ENCODE peak calls at places on chromosome 15, in four cellular contexts. F, E, W and D are unnamed samples.

GRCh38 chr15:60507596-60508424 is 28.9 kb upstream of the ICE2 start:
- DNase-seq in E (peak; percentile 52), W (no peak), F (no peak), D (peak; percentile 75)

GRCh38 chr15:77768107-77768506 is 135.4 kb upstream of the LINGO1 start:
- DNase-seq in F (no peak), E (no peak), W (no peak), D (no peak)

GRCh38 chr15:33810083-33810595 is 158.2 kb upstream of the CHRM5 start:
- DNase-seq in E (no peak), F (no peak), W (no peak), D (no peak)

GRCh38 chr15:77568960-77569646 is 63.6 kb downstream of the LINGO1 start:
- DNase-seq in E (no peak), F (peak; percentile 74), W (no peak), D (no peak)

GRCh38 chr15:50883903-50884302 is 24.6 kb upstream of the AP4E1 start:
- DNase-seq in F (no peak), E (no peak), W (no peak), D (peak; percentile 67)

GRCh38 chr15:101646652-101647051 is 5.5 kb downstream of the TM2D3 start:
- DNase-seq in E (no peak), W (no peak), F (no peak), D (no peak)

GRCh38 chr15:60385620-60386552 is 11.9 kb downstream of the ANXA2 start:
- DNase-seq in F (no peak), E (no peak), W (no peak), D (no peak)

GRCh38 chr15:52642386-52643361 is 36.5 kb downstream of the ATOSA start:
- DNase-seq in W (no peak), E (no peak), F (no peak), D (no peak)

GRCh38 chr15:29568840-29569532 is 253.3 kb downstream of the TJP1 start:
- DNase-seq in W (peak; percentile 76), E (peak; percentile 64), F (peak; percentile 64), D (peak; percentile 57)

GRCh38 chr15:62515696-62516395 is 350.8 kb upstream of the C2CD4B start:
- DNase-seq in F (no peak), E (no peak), W (no peak), D (no peak)

GRCh38 chr15:67550522-67550921 is 8.0 kb downstream of the MAP2K5 start:
- DNase-seq in W (no peak), F (no peak), E (no peak), D (no peak)

GRCh38 chr15:67547836-67548531 is 5.5 kb downstream of the MAP2K5 start:
- DNase-seq in F (no peak), W (no peak), E (no peak), D (no peak)

GRCh38 chr15:67548532-67548852 is 6.0 kb downstream of the MAP2K5 start:
- DNase-seq in E (no peak), F (no peak), W (no peak), D (no peak)

GRCh38 chr15:67549736-67550135 is 7.2 kb downstream of the MAP2K5 start:
- DNase-seq in W (no peak), E (no peak), F (no peak), D (no peak)

DNA sequence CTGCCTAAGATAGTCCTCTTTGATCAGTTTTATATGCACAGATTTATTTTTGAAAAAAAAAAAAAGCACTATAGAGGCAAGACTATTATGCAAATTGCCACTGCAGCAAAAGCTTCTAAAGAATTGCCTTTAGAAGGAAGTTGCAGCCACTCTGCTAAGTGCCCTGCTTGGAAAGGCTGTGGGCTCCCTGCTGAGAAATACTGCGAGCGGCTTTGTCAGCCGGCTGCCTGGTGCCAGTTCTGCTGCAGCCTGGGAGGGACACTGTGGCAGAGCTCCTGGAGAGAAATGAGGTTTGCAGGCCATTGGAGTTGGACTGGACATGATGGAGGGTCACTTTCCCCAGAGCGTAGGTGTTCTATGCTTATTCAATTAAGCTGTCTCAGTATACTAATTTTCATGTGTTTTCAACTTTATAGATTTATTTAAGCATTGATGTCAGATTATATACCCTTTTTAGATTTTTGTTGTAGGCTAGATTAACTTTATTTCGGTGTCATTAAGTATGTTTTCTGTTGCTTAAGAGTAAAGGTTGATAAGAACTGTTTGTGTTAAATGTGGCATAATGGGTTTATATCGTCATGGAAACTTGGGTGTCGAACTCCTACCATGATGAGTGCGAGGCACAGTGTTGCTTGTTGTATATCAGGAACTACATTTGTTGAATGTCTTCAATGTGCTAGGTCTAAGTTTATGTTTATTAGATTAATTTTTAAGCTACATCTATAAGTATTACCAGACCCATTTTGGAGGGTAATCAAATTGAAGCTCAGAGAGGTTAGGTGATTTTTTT is 6.6 kb downstream of the MAP2K5 start:
- DNase-seq in F (no peak), E (peak; percentile 57), W (peak; percentile 55), D (no peak)
- H3K4me3 ChIP-seq in F (no peak overlapping the region), E (no peak overlapping the region), W (no peak overlapping the region), D (no peak overlapping the region)

GRCh38 chr15:81265256-81265943 is 58.5 kb downstream of the STARD5 start:
- DNase-seq in W (no peak), E (no peak), F (no peak), D (no peak)
- H3K4me3 ChIP-seq in W (no peak overlapping the region), E (no peak overlapping the region), F (no peak overlapping the region), D (no peak overlapping the region)

DNA sequence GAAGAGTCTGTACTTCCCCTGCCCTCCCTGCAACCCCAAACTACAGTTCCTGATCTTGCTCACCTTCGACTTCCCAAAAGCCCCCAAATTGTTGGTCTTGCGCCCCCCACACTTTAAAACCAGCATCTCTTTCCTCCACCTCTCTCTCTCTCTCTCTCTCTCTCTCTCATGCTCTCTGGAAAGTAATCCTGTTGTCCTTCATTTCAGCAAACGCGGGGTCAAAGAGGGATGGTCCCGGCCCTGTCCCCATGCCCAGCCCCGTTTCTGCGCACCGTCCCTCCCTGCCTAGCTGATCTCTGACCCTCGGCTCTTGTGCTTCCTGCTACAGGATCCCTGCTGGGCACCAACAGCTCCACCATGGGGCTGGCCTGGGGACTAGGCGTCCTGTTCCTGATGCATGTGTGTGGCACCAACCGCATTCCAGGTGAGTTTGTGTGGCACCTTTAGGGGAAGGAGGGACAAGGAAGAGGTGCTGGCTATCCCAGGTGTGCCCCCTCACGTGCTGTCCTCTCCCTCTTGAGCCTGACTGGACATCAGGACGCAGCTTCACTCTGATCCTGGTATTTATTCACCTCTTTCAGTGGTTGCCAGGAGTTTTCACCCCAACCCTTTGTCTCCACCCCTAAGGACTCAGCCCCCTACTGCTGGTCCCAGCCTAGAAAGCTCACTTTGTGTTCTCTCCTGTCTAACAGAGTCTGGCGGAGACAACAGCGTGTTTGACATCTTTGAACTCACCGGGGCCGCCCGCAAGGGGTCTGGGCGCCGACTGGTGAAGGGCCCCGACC is 814 bp downstream of the THBS1 start:
- DNase-seq in E (peak; percentile 69), W (peak; percentile 86), F (peak; percentile 82), D (no peak)
- H3K4me3 ChIP-seq in E (peak overlapping the region; percentile 40), W (peak overlapping the region; percentile 64), F (peak overlapping the region; percentile 38), D (no peak overlapping the region)

DNA sequence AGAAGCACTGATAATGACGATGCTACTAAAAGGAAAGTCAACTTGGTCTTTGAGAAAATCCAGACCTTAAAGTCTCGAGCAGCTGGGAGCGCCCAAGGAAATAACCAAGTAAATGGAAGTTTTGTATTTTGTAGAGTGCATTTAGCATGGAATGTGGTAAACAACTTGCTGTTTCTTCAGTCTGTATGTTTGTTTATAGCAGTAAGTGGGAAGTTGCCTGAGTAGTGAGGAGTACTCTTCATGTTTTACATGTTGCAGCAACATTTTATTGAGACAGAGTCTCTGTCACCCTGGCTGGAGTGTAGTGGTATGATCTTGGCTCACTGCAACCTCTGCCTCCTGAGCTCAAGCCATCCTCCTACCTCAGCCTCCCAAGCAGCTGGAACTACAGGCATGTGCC is 66.1 kb downstream of the CGNL1 start:
- DNase-seq in W (no peak), E (no peak), F (no peak), D (no peak)
- H3K4me3 ChIP-seq in W (no peak overlapping the region), E (no peak overlapping the region), F (no peak overlapping the region), D (no peak overlapping the region)

GRCh38 chr15:88288206-88288605 is 31.7 kb upstream of the NTRK3 start:
- DNase-seq in W (no peak), E (no peak), F (no peak), D (no peak)

GRCh38 chr15:88288661-88289060 is 32.1 kb upstream of the NTRK3 start:
- DNase-seq in E (no peak), F (no peak), W (no peak), D (no peak)

DNA sequence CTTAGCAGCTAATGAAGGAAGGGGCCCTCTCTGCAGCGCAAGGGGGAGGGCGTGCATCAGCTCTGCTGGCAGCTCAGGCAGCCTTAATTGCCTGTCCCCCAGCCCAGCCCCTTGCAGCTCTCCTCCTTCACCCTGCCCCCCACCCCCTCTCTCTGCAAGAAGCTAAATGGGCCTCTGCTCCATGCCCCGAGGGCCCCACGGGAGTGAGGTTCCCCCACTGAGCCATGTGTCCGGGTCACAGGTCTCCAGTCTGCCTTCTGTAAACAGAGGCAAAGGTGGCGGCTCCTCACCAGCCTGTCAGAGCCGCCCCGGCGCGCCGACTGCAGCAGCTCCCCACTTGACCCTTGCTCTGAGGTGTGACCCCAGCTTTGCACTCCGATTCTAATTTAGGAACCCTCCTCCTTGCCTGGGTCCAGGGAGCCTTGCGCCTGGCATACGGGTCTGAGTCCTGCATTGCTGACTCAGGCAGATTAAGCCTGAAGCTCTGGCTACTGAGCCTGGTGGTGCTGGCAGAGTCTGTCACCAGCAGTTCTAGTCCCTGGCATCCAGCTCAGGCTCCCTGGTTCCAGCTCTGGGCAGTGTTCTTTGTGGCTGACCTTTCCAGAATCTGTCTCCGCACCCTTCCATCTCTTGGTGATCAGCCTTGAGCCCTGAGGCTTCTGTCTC is 28.0 kb upstream of the NTRK3 start:
- DNase-seq in E (peak; percentile 72), W (no peak), F (no peak), D (no peak)
- H3K4me3 ChIP-seq in E (no peak overlapping the region), W (no peak overlapping the region), F (no peak overlapping the region), D (no peak overlapping the region)

GRCh38 chr15:66404532-66404931 is 17.8 kb downstream of the MAP2K1 start:
- DNase-seq in E (peak; percentile 36), W (no peak), F (no peak), D (peak; percentile 49)

GRCh38 chr15:66403323-66403722 is 16.6 kb downstream of the MAP2K1 start:
- DNase-seq in E (no peak), W (no peak), F (no peak), D (no peak)

GRCh38 chr15:66405605-66406004 is 18.9 kb downstream of the MAP2K1 start:
- DNase-seq in E (no peak), F (no peak), W (no peak), D (peak; percentile 47)

GRCh38 chr15:66404122-66404521 is 17.4 kb downstream of the MAP2K1 start:
- DNase-seq in W (no peak), E (no peak), F (no peak), D (no peak)

GRCh38 chr15:66405007-66405406 is 18.3 kb downstream of the MAP2K1 start:
- DNase-seq in W (no peak), E (no peak), F (no peak), D (no peak)
- H3K4me3 ChIP-seq in W (no peak overlapping the region), E (no peak overlapping the region), F (no peak overlapping the region), D (no peak overlapping the region)